ENCODE peak calls at places on chromosomes 13 and 19, in ten cellular contexts. P is AG10803; V is AG09319; F is esophagus muscularis mucosa; W is mesothelial cell of epicardium; R is progenitor cell of endocrine pancreas; O is ascending aorta; T is RWPE2; H is CD8-positive, alpha-beta T cell; L is MCF 10A. E is an unnamed sample.

GRCh38 chr19:29401712-29402421 is 123.9 kb upstream of the VSTM2B start:
- DNase-seq in W (no peak), V (no peak), R (no peak), O (no peak), L (no peak), F (no peak), P (no peak), T (no peak), H (no peak), E (no peak)

GRCh38 chr19:44587863-44588752 is 25.3 kb upstream of the IGSF23 start:
- DNase-seq in O (no peak), T (no peak), H (no peak), R (no peak), V (peak), P (peak), L (peak), W (no peak), F (no peak), E (peak)

GRCh38 chr19:18603255-18603957 is 3.2 kb downstream of the CRLF1 start:
- DNase-seq in H (no peak), O (no peak), P (peak), R (no peak), V (no peak), W (no peak), T (peak), F (no peak), L (no peak), E (no peak)

GRCh38 chr13:99218126-99218525 is 17.5 kb downstream of the UBAC2 start:
- DNase-seq in O (no peak), W (no peak), R (no peak), P (no peak), H (no peak), V (no peak), F (no peak), T (no peak), L (no peak), E (no peak)

GRCh38 chr19:17075860-17076538 is 422 bp downstream of the MYO9B start:
- DNase-seq in P (no peak), H (peak), F (no peak), T (no peak), L (peak), O (no peak), R (no peak), V (no peak), W (no peak), E (no peak)

GRCh38 chr13:44197791-44198770 is 175.5 kb upstream of the SERP2 start:
- DNase-seq in F (peak), V (no peak), P (no peak), W (no peak), O (no peak), T (no peak), H (no peak), R (no peak), L (no peak), E (no peak)

GRCh38 chr19:13031917-13032623 is 36.8 kb downstream of the NFIX start:
- DNase-seq in P (peak), L (no peak), O (no peak), W (no peak), T (no peak), R (no peak), F (no peak), H (no peak), V (no peak), E (peak)

GRCh38 chr19:10565028-10565566 is 713 bp downstream of the KRI1 start:
- DNase-seq in O (no peak), H (peak), L (peak), P (peak), R (peak), F (no peak), W (no peak), V (no peak), T (no peak), E (no peak)

GRCh38 chr19:28454083-28454482 is 758.9 kb downstream of the UQCRFS1 start:
- DNase-seq in W (no peak), H (no peak), L (no peak), R (no peak), T (no peak), O (no peak), F (no peak), V (no peak), P (no peak), E (no peak)

GRCh38 chr19:43847246-43847645 is 20.1 kb downstream of the ZNF283 start:
- DNase-seq in V (no peak), W (no peak), R (no peak), P (no peak), T (no peak), F (no peak), L (no peak), H (no peak), O (no peak), E (no peak)

GRCh38 chr13:103371271-103371670 is 305.1 kb upstream of the SLC10A2 start:
- DNase-seq in H (no peak), L (no peak), F (no peak), T (no peak), O (no peak), V (no peak), P (no peak), W (no peak), R (no peak), E (no peak)

GRCh38 chr19:54191671-54192453 is 754 bp downstream of the TSEN34 start:
- DNase-seq in F (no peak), V (no peak), H (no peak), R (no peak), W (no peak), O (no peak), P (no peak), T (no peak), L (no peak), E (no peak)

GRCh38 chr19:11410682-11411081 is 8.4 kb downstream of the RGL3 start:
- DNase-seq in W (no peak), V (no peak), T (no peak), P (peak), H (no peak), O (no peak), R (no peak), L (no peak), F (no peak), E (peak)

GRCh38 chr13:113897161-113897560 is 33.3 kb upstream of the GAS6 start:
- DNase-seq in P (peak), W (no peak), O (no peak), V (peak), L (peak), R (no peak), F (peak), T (peak), H (no peak), E (peak)

GRCh38 chr13:26934096-26934495 is 173.5 kb upstream of the GPR12 start:
- DNase-seq in H (no peak), W (no peak), T (no peak), L (no peak), O (no peak), R (no peak), P (no peak), V (no peak), F (no peak), E (no peak)

GRCh38 chr19:57559008-57559403 is 657 bp downstream of the ZNF550 start:
- DNase-seq in R (no peak), W (no peak), L (peak), O (no peak), H (peak), T (no peak), V (no peak), P (peak), F (no peak), E (no peak)

GRCh38 chr19:8456064-8456463 is 11.3 kb downstream of the HNRNPM start:
- DNase-seq in V (no peak), P (no peak), R (no peak), H (no peak), L (peak), O (no peak), F (no peak), W (no peak), T (no peak), E (no peak)

GRCh38 chr19:49713236-49713845 is 22.4 kb downstream of the CPT1C start:
- DNase-seq in O (no peak), R (no peak), T (no peak), W (no peak), H (no peak), F (no peak), V (no peak), P (no peak), L (no peak), E (no peak)

GRCh38 chr19:40519352-40520322 is 52.8 kb downstream of the SPTBN4 start:
- DNase-seq in W (no peak), R (no peak), H (no peak), F (no peak), P (peak), L (no peak), V (no peak), T (no peak), O (no peak), E (no peak)

GRCh38 chr13:37136187-37136586 is 30.7 kb upstream of the CSNK1A1L start:
- DNase-seq in V (no peak), L (no peak), F (no peak), T (no peak), O (no peak), H (no peak), W (no peak), R (no peak), P (peak), E (peak)

GRCh38 chr13:30708541-30708940 is 26.8 kb upstream of the ALOX5AP start:
- DNase-seq in H (no peak), W (no peak), O (no peak), V (peak), L (no peak), P (peak), T (no peak), F (no peak), R (no peak), E (no peak)

GRCh38 chr13:42110410-42111155 is 62.1 kb downstream of the DGKH start:
- DNase-seq in O (no peak), P (peak), W (no peak), T (no peak), V (peak), H (peak), F (no peak), L (peak), R (no peak), E (peak)

GRCh38 chr19:39514840-39515550 is at the start of gene SELENOV:
- DNase-seq in H (peak), L (no peak), P (no peak), F (no peak), O (no peak), T (no peak), V (no peak), W (no peak), R (peak), E (no peak)

GRCh38 chr19:49324801-49325491 is at the start of gene SLC6A16:
- DNase-seq in L (no peak), T (no peak), W (no peak), H (no peak), R (peak), O (no peak), V (no peak), F (peak), P (no peak), E (no peak)

GRCh38 chr13:96165840-96166239 is 75.9 kb downstream of the HS6ST3 start:
- DNase-seq in R (no peak), T (no peak), L (no peak), F (no peak), P (no peak), H (no peak), V (no peak), O (no peak), W (no peak), E (no peak)

GRCh38 chr13:20840590-20840989 is 62.0 kb downstream of the XPO4 start:
- DNase-seq in V (no peak), W (no peak), R (no peak), F (no peak), T (no peak), P (no peak), H (no peak), L (no peak), O (no peak), E (no peak)

GRCh38 chr13:20702945-20703784 is at the start of gene IL17D:
- DNase-seq in L (no peak), R (peak), W (no peak), O (no peak), H (peak), T (no peak), F (no peak), V (no peak), P (no peak), E (no peak)

GRCh38 chr13:20939662-20940061 is 37.1 kb upstream of the XPO4 start:
- DNase-seq in L (no peak), V (no peak), W (no peak), P (no peak), T (no peak), F (no peak), H (no peak), R (no peak), O (no peak), E (no peak)

GRCh38 chr13:103805771-103806170 is 739.6 kb upstream of the SLC10A2 start:
- DNase-seq in R (no peak), F (no peak), L (no peak), H (no peak), O (no peak), W (no peak), T (no peak), P (no peak), V (no peak), E (no peak)

GRCh38 chr19:16467581-16467980 is 4.2 kb downstream of the EPS15L1 start:
- DNase-seq in W (no peak), L (no peak), H (no peak), P (no peak), F (no peak), R (no peak), T (no peak), V (no peak), O (no peak), E (no peak)

GRCh38 chr19:2245273-2245672 is 3.9 kb upstream of the AMH start:
- DNase-seq in R (no peak), W (no peak), V (no peak), H (no peak), O (no peak), T (no peak), L (no peak), P (no peak), F (no peak), E (no peak)

GRCh38 chr19:7575426-7576040 is 20.1 kb upstream of the CAMSAP3 start:
- DNase-seq in V (no peak), T (no peak), R (no peak), H (no peak), P (no peak), L (peak), O (no peak), W (no peak), F (no peak), E (no peak)

GRCh38 chr19:27673986-27674385 is 1539.0 kb downstream of the UQCRFS1 start:
- DNase-seq in F (peak), T (no peak), V (no peak), O (no peak), W (no peak), P (no peak), H (no peak), L (no peak), R (no peak), E (no peak)

GRCh38 chr13:29304148-29304547 is 291.3 kb downstream of the SLC7A1 start:
- DNase-seq in T (no peak), V (no peak), F (no peak), R (no peak), H (no peak), L (no peak), W (no peak), P (no peak), O (no peak), E (no peak)

GRCh38 chr13:45715351-45715750 is 13.2 kb downstream of the CBY2 start:
- DNase-seq in L (no peak), V (no peak), P (no peak), R (no peak), H (no peak), T (no peak), O (no peak), F (no peak), W (no peak), E (no peak)

GRCh38 chr13:45713721-45714120 is 11.6 kb downstream of the CBY2 start:
- DNase-seq in V (no peak), W (no peak), P (no peak), F (no peak), T (no peak), O (no peak), R (no peak), L (no peak), H (no peak), E (no peak)

GRCh38 chr13:45714170-45714569 is 12.1 kb downstream of the CBY2 start:
- DNase-seq in H (no peak), R (no peak), P (no peak), O (no peak), F (no peak), T (no peak), L (no peak), V (no peak), W (no peak), E (no peak)

GRCh38 chr13:45713106-45713690 is 11.1 kb downstream of the CBY2 start:
- DNase-seq in P (no peak), W (no peak), H (no peak), V (no peak), F (no peak), T (no peak), L (no peak), R (no peak), O (no peak), E (no peak)

DNA sequence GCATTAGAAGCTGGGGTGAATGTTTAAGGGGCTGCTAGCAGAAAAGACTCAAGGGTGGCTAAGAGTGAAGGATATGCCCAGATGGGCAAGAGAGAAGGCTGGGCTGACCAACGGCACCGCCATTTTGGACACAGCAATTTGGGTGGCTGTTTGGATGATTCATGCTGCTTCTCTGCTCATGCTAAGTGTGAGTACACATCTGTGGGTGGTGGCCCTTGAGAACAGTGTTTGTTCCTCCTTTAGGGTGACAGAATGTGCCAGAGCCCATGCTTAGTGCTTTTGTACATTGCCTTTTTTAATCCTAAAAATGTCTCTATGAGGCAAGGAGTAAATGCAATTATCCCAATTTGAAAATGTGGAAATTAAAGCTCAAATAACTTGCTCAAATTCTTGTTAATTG is 9.8 kb downstream of the CBY2 start:
- DNase-seq in R (no peak), H (no peak), W (no peak), F (no peak), L (no peak), P (no peak), V (no peak), T (no peak), O (no peak), E (no peak)
- TF ChIP-seq CTCF in R (no peak), H (no peak), W (no peak), F (no peak), L (no peak), P (no peak), V (no peak), T (no peak), O (no peak), E (no peak)

GRCh38 chr13:39655569-39656324 is at the start of gene COG6:
- DNase-seq in L (peak), F (peak), V (peak), P (peak), T (peak), R (peak), W (peak), H (peak), O (peak), E (peak)
- TF ChIP-seq CTCF in L (no peak), F (peak), V (no peak), P (no peak), T (no peak), R (peak), W (no peak), H (no peak), O (no peak), E (peak)

DNA sequence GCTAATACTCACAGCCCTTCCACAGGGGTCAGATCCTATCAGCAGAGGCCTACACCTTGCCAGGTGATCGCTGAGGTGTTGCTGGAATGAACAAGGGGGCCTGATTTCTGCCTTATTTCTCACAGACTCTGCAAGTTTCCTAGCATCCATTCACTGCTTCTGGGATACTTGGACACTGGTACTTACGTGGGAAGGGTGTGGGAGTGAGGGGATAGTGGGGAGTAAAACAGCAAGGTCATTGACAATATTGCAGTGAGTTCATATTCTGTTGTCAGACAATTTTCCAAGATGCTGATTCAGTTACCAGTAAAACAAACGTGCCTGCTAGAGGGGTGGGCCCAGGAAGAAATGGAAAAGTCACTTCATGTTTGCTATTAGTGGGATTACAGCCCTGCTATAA is 276.5 kb downstream of the SHISA2 start:
- DNase-seq in T (no peak), F (no peak), V (no peak), R (no peak), O (no peak), W (no peak), L (no peak), P (no peak), H (no peak), E (no peak)
- TF ChIP-seq CTCF in T (no peak), F (no peak), V (no peak), R (no peak), O (no peak), W (no peak), L (no peak), P (no peak), H (no peak), E (no peak)

DNA sequence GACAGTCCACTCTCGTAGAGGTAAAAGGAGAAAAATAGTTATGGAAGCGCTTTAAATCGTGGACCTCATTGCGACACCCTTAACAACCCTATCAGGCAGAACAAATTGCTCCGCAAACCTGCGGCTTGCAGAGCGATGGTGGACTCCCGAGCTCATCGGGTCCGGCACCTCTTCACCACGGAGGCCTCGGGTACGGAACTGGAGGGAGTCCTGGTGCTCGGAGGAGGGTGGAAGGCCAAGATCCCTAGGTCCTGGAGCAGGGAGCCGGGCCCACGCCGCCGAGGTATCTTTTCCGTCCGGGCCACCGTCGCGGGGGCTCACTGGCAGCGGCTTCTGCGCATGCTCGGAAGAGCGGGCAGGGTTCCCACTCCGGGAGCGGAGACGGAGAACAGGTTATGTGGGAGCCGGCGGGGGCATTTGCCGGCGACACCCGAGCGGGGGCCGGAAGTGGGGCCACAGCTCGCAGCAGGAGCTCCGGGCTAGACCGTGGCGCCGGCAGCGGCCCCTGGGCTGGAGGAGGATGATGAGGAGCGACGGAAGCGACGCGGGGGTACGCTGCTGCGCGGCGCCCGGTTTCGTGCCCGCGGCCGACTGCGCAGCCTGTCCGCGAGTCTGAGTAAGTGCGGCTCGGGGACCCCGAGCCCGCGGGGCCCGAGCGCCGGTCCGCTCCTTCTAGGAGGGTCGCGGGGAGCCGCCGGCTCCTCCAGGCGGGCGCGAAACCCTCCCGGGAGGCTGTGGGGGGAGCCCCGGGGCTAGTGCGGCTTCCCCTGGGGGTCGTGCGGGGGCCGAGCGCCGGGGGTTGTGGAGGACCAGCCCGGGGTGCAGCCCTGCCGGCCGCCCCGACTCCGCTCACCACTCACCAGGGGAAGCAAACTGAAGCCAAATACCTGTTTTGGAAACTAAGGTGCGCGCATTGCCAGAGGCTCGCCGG is at the start of gene ABHD13:
- DNase-seq in H (peak), F (peak), L (peak), W (peak), P (peak), R (peak), V (peak), O (peak), T (peak), E (peak)
- TF ChIP-seq CTCF in H (no peak), F (no peak), L (no peak), W (no peak), P (no peak), R (no peak), V (no peak), O (no peak), T (no peak), E (no peak)

GRCh38 chr13:24539500-24540165 is 27.1 kb upstream of the PARP4 start:
- DNase-seq in R (no peak), T (no peak), F (no peak), O (no peak), H (no peak), L (no peak), P (no peak), V (no peak), W (no peak), E (no peak)

GRCh38 chr13:24541127-24541475 is 28.5 kb upstream of the PARP4 start:
- DNase-seq in P (no peak), O (no peak), T (no peak), W (no peak), L (no peak), F (no peak), R (no peak), H (no peak), V (no peak), E (no peak)

GRCh38 chr13:24540236-24541126 is 27.9 kb upstream of the PARP4 start:
- DNase-seq in O (no peak), H (no peak), T (no peak), R (no peak), W (no peak), L (no peak), P (no peak), V (no peak), F (no peak), E (no peak)
- TF ChIP-seq CTCF in O (no peak), H (no peak), T (no peak), R (peak), W (no peak), L (peak), P (no peak), V (peak), F (no peak), E (peak)